ENCODE peak calls at places on chromosome 10, in ten cellular contexts. S, O, E, D, R, W, V, N, Q and J are unnamed samples.
A peak's percentile ranks its signal among the peaks of the same experiment; 100 is the strongest.

GRCh38 chr10:102627446-102628293 is 16.6 kb upstream of the TRIM8 start:
- DNase-seq in W (peak; percentile 80), R (peak; percentile 78), V (no peak), S (peak; percentile 55), N (no peak), O (peak; percentile 49), Q (no peak), D (no peak), E (peak; percentile 86), J (peak; percentile 94)

GRCh38 chr10:22992621-22993020 is 64.8 kb downstream of the ARMC3 start:
- DNase-seq in R (no peak), W (no peak), O (no peak), E (no peak), Q (no peak), D (no peak), S (no peak), N (no peak), V (no peak), J (no peak)

GRCh38 chr10:119395287-119396007 is 147.1 kb downstream of the RGS10 start:
- DNase-seq in S (peak; percentile 70), D (no peak), W (no peak), V (no peak), R (peak; percentile 72), N (peak; percentile 35), E (peak; percentile 68), Q (no peak), O (peak; percentile 62), J (peak; percentile 88)

GRCh38 chr10:115944538-115944937 is 328.5 kb downstream of the GFRA1 start:
- DNase-seq in V (no peak), E (no peak), R (no peak), D (no peak), O (no peak), N (no peak), S (no peak), Q (no peak), W (no peak), J (no peak)

GRCh38 chr10:35339946-35340345 is 3.6 kb downstream of the CCNY start:
- DNase-seq in V (no peak), O (no peak), N (no peak), S (no peak), Q (no peak), E (peak; percentile 33), D (no peak), W (no peak), R (no peak), J (no peak)

GRCh38 chr10:94430705-94431104 is 28.4 kb downstream of the TBC1D12 start:
- DNase-seq in R (no peak), W (no peak), E (no peak), Q (no peak), N (no peak), D (no peak), V (no peak), S (no peak), O (no peak), J (no peak)

GRCh38 chr10:93827035-93827804 is 66.6 kb upstream of the SLC35G1 start:
- DNase-seq in Q (no peak), W (no peak), N (no peak), O (no peak), D (no peak), V (no peak), S (no peak), E (no peak), R (no peak), J (no peak)

GRCh38 chr10:118850418-118851061 is 95.8 kb upstream of the CACUL1 start:
- DNase-seq in D (peak; percentile 27), E (peak; percentile 38), S (peak; percentile 61), O (peak; percentile 60), W (peak; percentile 49), N (peak; percentile 74), R (peak; percentile 64), Q (peak; percentile 5), V (peak; percentile 70), J (no peak)

GRCh38 chr10:44706745-44707144 is 204.4 kb upstream of the TMEM72 start:
- DNase-seq in V (no peak), Q (no peak), R (no peak), E (peak; percentile 82), D (no peak), W (no peak), S (no peak), N (no peak), O (no peak), J (peak; percentile 81)

GRCh38 chr10:101060951-101061813 is 607 bp upstream of the KAZALD1 start:
- DNase-seq in O (peak; percentile 97), W (peak; percentile 92), S (peak; percentile 98), V (peak; percentile 99), D (peak; percentile 90), R (peak; percentile 97), Q (peak; percentile 92), E (peak; percentile 92), N (peak; percentile 97), J (peak; percentile 99)

GRCh38 chr10:97022616-97023015 is 163.1 kb downstream of the SLIT1 start:
- DNase-seq in R (no peak), N (no peak), S (no peak), O (no peak), W (no peak), E (no peak), D (no peak), V (no peak), Q (no peak), J (peak; percentile 57)

DNA sequence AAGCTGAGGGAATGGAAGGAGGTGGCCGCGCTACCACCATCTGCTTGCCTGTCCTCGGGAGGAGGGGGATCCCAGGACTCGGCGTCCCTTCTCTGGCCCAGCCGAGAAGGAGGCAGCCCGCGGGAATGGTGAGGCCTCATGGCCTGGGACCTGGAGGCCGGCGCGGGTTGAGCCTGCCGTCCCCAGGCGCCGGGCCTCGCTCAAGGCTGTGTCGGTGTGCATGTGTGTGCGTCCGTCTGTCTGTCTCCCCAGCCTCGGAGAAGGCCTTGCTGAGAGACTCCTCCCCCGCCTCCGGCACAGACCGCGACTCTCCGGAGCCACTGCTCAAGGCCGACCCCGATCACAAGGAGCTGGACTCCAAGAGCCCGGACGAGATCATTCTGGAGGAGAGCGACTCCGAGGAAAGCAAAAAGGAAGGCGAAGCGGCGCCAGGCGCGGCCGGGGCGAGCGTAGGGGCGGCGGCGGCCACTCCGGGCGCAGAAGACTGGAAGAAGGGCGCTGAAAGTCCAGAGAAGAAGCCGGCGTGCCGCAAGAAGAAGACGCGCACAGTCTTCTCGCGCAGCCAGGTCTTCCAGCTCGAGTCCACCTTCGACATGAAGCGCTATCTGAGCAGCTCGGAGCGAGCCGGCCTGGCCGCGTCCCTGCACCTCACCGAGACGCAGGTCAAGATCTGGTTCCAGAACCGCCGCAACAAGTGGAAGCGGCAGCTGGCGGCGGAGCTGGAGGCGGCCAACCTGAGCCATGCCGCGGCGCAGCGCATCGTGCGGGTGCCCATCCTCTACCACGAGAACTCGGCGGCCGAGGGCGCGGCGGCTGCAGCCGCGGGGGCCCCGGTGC is 1.3 kb downstream of the HMX3 start:
- DNase-seq in O (no peak), N (no peak), Q (no peak), E (peak; percentile 33), R (no peak), V (no peak), W (no peak), S (no peak), D (no peak), J (peak; percentile 91)
- H3K4me3 ChIP-seq in O (peak overlapping the region; percentile 61), N (peak overlapping the region; percentile 20), Q (peak overlapping the region; percentile 32), E (no peak overlapping the region), R (no peak overlapping the region), V (no peak overlapping the region), W (no peak overlapping the region), S (peak overlapping the region; percentile 14), D (no peak overlapping the region), J (no peak overlapping the region)

GRCh38 chr10:1476106-1476803 is 261.1 kb downstream of the ADARB2 start:
- DNase-seq in R (no peak), Q (no peak), O (no peak), W (no peak), V (no peak), E (no peak), D (no peak), N (no peak), S (no peak), J (no peak)

GRCh38 chr10:1477578-1477977 is 259.7 kb downstream of the ADARB2 start:
- DNase-seq in N (no peak), V (no peak), E (no peak), O (no peak), R (no peak), D (no peak), W (no peak), Q (no peak), S (no peak), J (no peak)

GRCh38 chr10:1474376-1475094 is 262.8 kb downstream of the ADARB2 start:
- DNase-seq in E (no peak), R (no peak), W (no peak), N (no peak), O (no peak), S (no peak), D (no peak), Q (no peak), V (no peak), J (no peak)

GRCh38 chr10:1473874-1474273 is 263.5 kb downstream of the ADARB2 start:
- DNase-seq in R (no peak), V (no peak), W (no peak), Q (no peak), D (no peak), S (no peak), N (no peak), E (no peak), O (no peak), J (no peak)

GRCh38 chr10:1475095-1475583 is 262.2 kb downstream of the ADARB2 start:
- DNase-seq in Q (no peak), V (no peak), R (no peak), D (no peak), E (no peak), W (no peak), N (no peak), S (no peak), O (no peak), J (no peak)
- H3K27ac ChIP-seq in Q (no peak overlapping the region), V (no peak overlapping the region), R (no peak overlapping the region), D (no peak overlapping the region), E (no peak overlapping the region), W (no peak overlapping the region), N (no peak overlapping the region), S (no peak overlapping the region), O (no peak overlapping the region), J (no peak overlapping the region)

DNA sequence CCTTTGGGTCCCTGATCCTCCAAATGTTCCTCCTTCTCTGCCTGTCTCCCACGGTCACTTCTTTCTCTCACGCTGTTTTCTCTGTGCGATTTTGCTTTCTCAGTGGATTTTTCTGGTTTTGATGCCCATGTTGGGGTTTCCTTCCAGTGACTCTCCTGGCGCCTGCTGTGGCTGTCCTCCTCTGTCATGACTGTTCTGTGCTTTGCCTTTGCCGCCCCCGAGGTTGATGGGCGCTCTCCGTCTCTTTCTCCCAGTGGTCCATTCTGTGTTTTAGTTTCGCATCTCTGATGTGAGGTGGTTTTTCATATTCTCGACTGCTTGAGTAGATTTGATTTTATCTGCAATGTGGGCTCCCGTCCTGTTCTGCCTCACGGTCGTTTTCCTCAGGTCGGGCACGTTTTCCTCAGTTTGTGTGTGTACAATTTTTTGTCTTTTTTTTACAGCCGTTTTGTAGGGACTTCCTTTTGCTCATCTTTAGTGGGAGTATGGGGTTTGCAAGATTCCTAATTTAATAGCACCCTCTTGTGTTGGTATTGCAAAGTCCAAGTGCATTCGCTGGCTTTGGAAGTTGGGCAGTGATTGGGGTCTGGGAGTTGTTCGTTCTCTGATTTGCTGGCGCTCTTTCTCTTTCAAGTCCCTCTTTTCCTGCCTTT is 100.0 kb downstream of the INPP5A start:
- DNase-seq in V (no peak), R (no peak), Q (peak; percentile 37), N (no peak), W (peak; percentile 39), D (peak; percentile 39), E (peak; percentile 73), S (no peak), O (peak; percentile 5), J (peak; percentile 98)
- H3K4me3 ChIP-seq in V (no peak overlapping the region), R (no peak overlapping the region), Q (no peak overlapping the region), N (no peak overlapping the region), W (no peak overlapping the region), D (no peak overlapping the region), E (no peak overlapping the region), S (no peak overlapping the region), O (no peak overlapping the region), J (peak overlapping the region; percentile 63)

GRCh38 chr10:5892007-5892406 is 2.0 kb downstream of the FBH1 start:
- DNase-seq in N (no peak), E (no peak), Q (no peak), O (no peak), W (no peak), S (no peak), D (no peak), R (no peak), V (no peak), J (peak; percentile 86)
- H3K27ac ChIP-seq in N (no peak overlapping the region), E (no peak overlapping the region), Q (no peak overlapping the region), O (peak overlapping the region; percentile 93), W (no peak overlapping the region), S (peak overlapping the region; percentile 84), D (no peak overlapping the region), R (no peak overlapping the region), V (no peak overlapping the region), J (peak overlapping the region; percentile 76)